ENCODE peak calls at places on chromosomes 13 and 19, in five cellular contexts. One of them, this sample, is unnamed.

GRCh38 chr19:30328096-30328495 is 44.1 kb upstream of the ZNF536 start:
- DNase-seq in activated CD8-positive, alpha-beta memory T cell treated with anti-CD3 and anti-CD28 coated beads for 24 hours: no peak
- DNase-seq in NB4: no peak
- DNase-seq in hippocampal formation: no peak
- DNase-seq in aorta: no peak
- DNase-seq in this sample: no peak

GRCh38 chr19:39038098-39038497 is 5.7 kb upstream of the FBXO27 start:
- DNase-seq in activated CD8-positive, alpha-beta memory T cell treated with anti-CD3 and anti-CD28 coated beads for 24 hours: no peak
- DNase-seq in NB4: peak; percentile 39
- DNase-seq in hippocampal formation: peak; percentile 5
- DNase-seq in aorta: no peak
- DNase-seq in this sample: no peak

GRCh38 chr13:76129305-76130040 is 493.3 kb downstream of the LMO7 start:
- DNase-seq in activated CD8-positive, alpha-beta memory T cell treated with anti-CD3 and anti-CD28 coated beads for 24 hours: no peak
- DNase-seq in NB4: no peak
- DNase-seq in hippocampal formation: no peak
- DNase-seq in aorta: no peak
- DNase-seq in this sample: no peak

GRCh38 chr19:6239401-6239844 is 40.4 kb downstream of the MLLT1 start:
- DNase-seq in activated CD8-positive, alpha-beta memory T cell treated with anti-CD3 and anti-CD28 coated beads for 24 hours: no peak
- DNase-seq in NB4: no peak
- DNase-seq in hippocampal formation: no peak
- DNase-seq in aorta: peak; percentile 65
- DNase-seq in this sample: no peak

GRCh38 chr13:40485611-40486517 is 180.6 kb downstream of the FOXO1 start:
- DNase-seq in activated CD8-positive, alpha-beta memory T cell treated with anti-CD3 and anti-CD28 coated beads for 24 hours: peak; percentile 84
- DNase-seq in NB4: no peak
- DNase-seq in hippocampal formation: no peak
- DNase-seq in aorta: no peak
- DNase-seq in this sample: no peak

GRCh38 chr13:31951215-31951678 is 80.3 kb upstream of the FRY start:
- DNase-seq in activated CD8-positive, alpha-beta memory T cell treated with anti-CD3 and anti-CD28 coated beads for 24 hours: no peak
- DNase-seq in NB4: peak; percentile 94
- DNase-seq in hippocampal formation: no peak
- DNase-seq in aorta: peak; percentile 88
- DNase-seq in this sample: no peak

GRCh38 chr19:38057954-38058690 is 151.1 kb downstream of the SIPA1L3 start:
- DNase-seq in activated CD8-positive, alpha-beta memory T cell treated with anti-CD3 and anti-CD28 coated beads for 24 hours: no peak
- DNase-seq in NB4: no peak
- DNase-seq in hippocampal formation: no peak
- DNase-seq in aorta: no peak
- DNase-seq in this sample: no peak

GRCh38 chr13:102484329-102484728 is 82.5 kb upstream of the FGF14 start:
- DNase-seq in activated CD8-positive, alpha-beta memory T cell treated with anti-CD3 and anti-CD28 coated beads for 24 hours: no peak
- DNase-seq in NB4: peak; percentile 10
- DNase-seq in hippocampal formation: no peak
- DNase-seq in aorta: no peak
- DNase-seq in this sample: peak; percentile 42

GRCh38 chr13:101512650-101513049 is 60.2 kb downstream of the ITGBL1 start:
- DNase-seq in activated CD8-positive, alpha-beta memory T cell treated with anti-CD3 and anti-CD28 coated beads for 24 hours: no peak
- DNase-seq in NB4: no peak
- DNase-seq in hippocampal formation: no peak
- DNase-seq in aorta: no peak
- DNase-seq in this sample: no peak

GRCh38 chr19:39297931-39298634 is 1.9 kb downstream of the IFNL1 start:
- DNase-seq in activated CD8-positive, alpha-beta memory T cell treated with anti-CD3 and anti-CD28 coated beads for 24 hours: peak; percentile 77
- DNase-seq in NB4: no peak
- DNase-seq in hippocampal formation: no peak
- DNase-seq in aorta: peak; percentile 61
- DNase-seq in this sample: no peak